ENCODE peak calls at places on chromosomes 2 and 18, in four cellular contexts. D is H1, N is neuronal stem cell, S is H9. C is an unnamed sample.

GRCh38 chr2:27095745-27096651 is 9.4 kb downstream of the KHK start:
- DNase-seq in D (no peak), N (no peak), S (peak), C (peak)

GRCh38 chr18:995641-996040 is 91.0 kb downstream of the ADCYAP1 start:
- DNase-seq in D (no peak), N (no peak), S (no peak), C (peak)

GRCh38 chr2:59206361-59206760 is 965.2 kb upstream of the FANCL start:
- DNase-seq in D (no peak), N (no peak), S (no peak), C (no peak)

GRCh38 chr2:237475704-237476107 is 11.3 kb upstream of the MLPH start:
- DNase-seq in D (no peak), N (peak), S (no peak), C (peak)

GRCh38 chr2:190023860-190024259 is 38.7 kb downstream of the MSTN start:
- DNase-seq in D (peak), N (peak), S (no peak), C (peak)

GRCh38 chr2:66802877-66803276 is 368.0 kb downstream of the MEIS1 start:
- DNase-seq in D (no peak), N (no peak), S (no peak), C (no peak)

GRCh38 chr2:164967781-164968228 is 12.5 kb upstream of the SLC38A11 start:
- DNase-seq in D (peak), N (no peak), S (no peak), C (peak)

GRCh38 chr2:200746301-200746700 is 65.4 kb upstream of the BZW1 start:
- DNase-seq in D (no peak), N (no peak), S (no peak), C (no peak)

GRCh38 chr2:120818441-120818920 is 82.8 kb downstream of the GLI2 start:
- DNase-seq in D (no peak), N (no peak), S (no peak), C (peak)

GRCh38 chr18:70659026-70659726 is 370.3 kb downstream of the SOCS6 start:
- DNase-seq in D (no peak), N (no peak), S (no peak), C (no peak)

GRCh38 chr2:133568172-133568571 is at the start of gene NCKAP5:
- DNase-seq in D (no peak), N (peak), S (no peak), C (peak)

GRCh38 chr18:13565228-13565627 is 161.1 kb downstream of the FAM210A start:
- DNase-seq in D (no peak), N (no peak), S (no peak), C (no peak)

GRCh38 chr18:69580107-69580506 is 179.4 kb downstream of the DOK6 start:
- DNase-seq in D (no peak), N (no peak), S (no peak), C (peak)

GRCh38 chr18:54962919-54963645 is 3.8 kb upstream of the CCDC68 start:
- DNase-seq in D (no peak), N (no peak), S (no peak), C (no peak)

GRCh38 chr2:26477911-26478253 is at the start of gene OTOF:
- DNase-seq in D (no peak), N (no peak), S (no peak), C (peak)

GRCh38 chr2:14634223-14634884 is 1.8 kb downstream of the LRATD1 start:
- DNase-seq in D (peak), N (peak), S (peak), C (peak)

GRCh38 chr2:168457177-168457905 is 1.3 kb downstream of the CERS6 start:
- DNase-seq in D (no peak), N (no peak), S (no peak), C (no peak)

GRCh38 chr2:190820416-190820815 is 60.2 kb upstream of the GLS start:
- DNase-seq in D (no peak), N (no peak), S (no peak), C (no peak)

GRCh38 chr2:29114514-29114840 is 738 bp upstream of the CLIP4 start:
- DNase-seq in D (no peak), N (no peak), S (no peak), C (no peak)

GRCh38 chr2:65075605-65076344 is 19.6 kb downstream of the CEP68 start:
- DNase-seq in D (no peak), N (no peak), S (peak), C (no peak)

GRCh38 chr2:30252723-30253688 is 21.7 kb downstream of the LBH start:
- DNase-seq in D (no peak), N (no peak), S (no peak), C (peak)

GRCh38 chr2:112272669-112273068 is 2.7 kb upstream of the ZC3H6 start:
- DNase-seq in D (no peak), N (no peak), S (no peak), C (no peak)

GRCh38 chr2:43230981-43231827 is 4.8 kb upstream of the ZFP36L2 start:
- DNase-seq in D (no peak), N (no peak), S (no peak), C (no peak)

GRCh38 chr2:135164431-135164830 is 112.3 kb downstream of the RAB3GAP1 start:
- DNase-seq in D (no peak), N (no peak), S (no peak), C (peak)

GRCh38 chr18:11981633-11982366 is 493 bp downstream of the IMPA2 start:
- DNase-seq in D (no peak), N (peak), S (peak), C (peak)

GRCh38 chr18:23871410-23871809 is 143.1 kb upstream of the TTC39C start:
- DNase-seq in D (no peak), N (no peak), S (no peak), C (peak)

GRCh38 chr2:26757873-26758789 is 6.0 kb upstream of the SLC35F6 start:
- DNase-seq in D (no peak), N (no peak), S (peak), C (peak)

GRCh38 chr2:1767939-1768691 is 23.8 kb upstream of the PXDN start:
- DNase-seq in D (no peak), N (no peak), S (peak), C (no peak)
- H2BK12ac ChIP-seq in D (peak), N (no peak), S (no peak), C (no peak)

GRCh38 chr2:181690851-181691250 is 10.5 kb upstream of the NEUROD1 start:
- DNase-seq in D (no peak), N (no peak), S (no peak), C (no peak)
- H2BK15ac ChIP-seq in D (no peak), N (no peak), S (no peak), C (no peak)

GRCh38 chr2:239203443-239204142 is 197.2 kb downstream of the HDAC4 start:
- DNase-seq in D (no peak), N (no peak), S (no peak), C (no peak)
- H2BK12ac ChIP-seq in D (no peak), N (no peak), S (no peak), C (no peak)

GRCh38 chr18:74597662-74598349 is at the start of gene ZNF407:
- DNase-seq in D (peak), N (peak), S (peak), C (peak)
- H2BK15ac ChIP-seq in D (no peak), N (no peak), S (no peak), C (peak)

DNA sequence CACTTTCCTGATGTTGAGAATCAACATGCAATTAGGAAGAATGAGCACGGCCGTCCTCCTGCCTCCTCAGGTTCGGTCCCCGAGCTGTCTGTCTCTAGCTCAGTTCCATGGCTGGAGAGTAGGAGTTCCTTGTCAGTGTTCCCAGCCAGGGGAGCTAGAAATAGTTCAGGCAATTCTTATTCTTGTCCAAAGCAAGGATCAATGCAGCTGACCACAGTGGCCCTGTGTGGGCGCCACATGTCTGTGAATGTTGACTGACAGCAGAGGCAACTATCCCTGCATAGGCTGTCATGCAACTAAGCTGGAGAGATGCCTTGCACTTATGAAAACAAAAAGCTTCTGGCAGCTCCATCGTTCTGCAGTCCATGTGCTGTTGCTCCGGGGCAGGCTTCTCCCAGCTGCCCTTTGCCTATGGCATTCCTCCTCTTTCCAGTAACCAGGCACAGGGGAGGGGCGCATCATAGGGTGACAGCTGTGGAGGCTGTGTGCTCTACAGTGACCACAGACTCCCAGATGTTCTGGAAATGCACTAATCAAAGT is 58.6 kb downstream of the PDCL3 start:
- DNase-seq in D (no peak), N (no peak), S (no peak), C (no peak)
- H2BK12ac ChIP-seq in D (no peak), N (no peak), S (no peak), C (no peak)

GRCh38 chr2:215693999-215694356 is 258.1 kb upstream of the FN1 start:
- DNase-seq in D (no peak), N (no peak), S (no peak), C (no peak)
- H2BK15ac ChIP-seq in D (no peak), N (no peak), S (no peak), C (no peak)